ENCODE peak calls at places on chromosomes 11 and 22, in five cellular contexts. V is cardiac fibroblast, N is vagina, L is lower lobe of right lung, Y is K562. R is an unnamed sample.

GRCh38 chr11:132142102-132142501 is 771.7 kb downstream of the NTM start:
- DNase-seq in V (no peak), N (no peak), L (no peak), Y (no peak), R (no peak)

GRCh38 chr11:65911682-65912568 is 6.9 kb downstream of the C11orf68 start:
- DNase-seq in V (peak; percentile 88), N (no peak), L (no peak), Y (peak; percentile 33), R (peak; percentile 77)

GRCh38 chr22:37239336-37240239 is 4.5 kb downstream of the RAC2 start:
- DNase-seq in V (no peak), N (no peak), L (peak; percentile 33), Y (no peak), R (no peak)

GRCh38 chr22:27913162-27913741 is 5.8 kb downstream of the PITPNB start:
- DNase-seq in V (no peak), N (no peak), L (no peak), Y (peak; percentile 12), R (no peak)

GRCh38 chr22:31230155-31230870 is 18.2 kb downstream of the LIMK2 start:
- DNase-seq in V (peak; percentile 67), N (no peak), L (no peak), Y (no peak), R (peak; percentile 78)

GRCh38 chr11:10934293-10934850 is 76.5 kb upstream of the ZBED5 start:
- DNase-seq in V (no peak), N (no peak), L (no peak), Y (peak; percentile 41), R (no peak)

GRCh38 chr11:113721462-113722066 is 15.5 kb upstream of the TMPRSS5 start:
- DNase-seq in V (no peak), N (no peak), L (no peak), Y (no peak), R (no peak)

GRCh38 chr11:85663781-85664560 is 958 bp downstream of the CREBZF start:
- DNase-seq in V (peak; percentile 63), N (no peak), L (peak; percentile 90), Y (peak; percentile 67), R (peak; percentile 92)

GRCh38 chr11:68313574-68314202 is 1.3 kb downstream of the LRP5 start:
- DNase-seq in V (peak; percentile 32), N (no peak), L (no peak), Y (no peak), R (peak; percentile 74)

GRCh38 chr11:2892215-2893020 is 6.8 kb upstream of the CDKN1C start:
- DNase-seq in V (peak; percentile 41), N (no peak), L (peak; percentile 67), Y (peak; percentile 81), R (peak; percentile 86)

GRCh38 chr11:76977791-76978190 is 56.4 kb upstream of the B3GNT6 start:
- DNase-seq in V (no peak), N (no peak), L (no peak), Y (no peak), R (no peak)

GRCh38 chr11:106668147-106668546 is 350.1 kb downstream of the GUCY1A2 start:
- DNase-seq in V (peak; percentile 58), N (no peak), L (no peak), Y (no peak), R (no peak)

GRCh38 chr22:22716136-22716535 is 71.7 kb downstream of the GGTLC2 start:
- DNase-seq in V (no peak), N (no peak), L (no peak), Y (no peak), R (no peak)

GRCh38 chr11:908273-908672 is 2.3 kb downstream of the CHID1 start:
- DNase-seq in V (no peak), N (no peak), L (no peak), Y (peak; percentile 73), R (no peak)

GRCh38 chr11:124174001-124174400 is 9.1 kb upstream of the OR10D3 start:
- DNase-seq in V (peak; percentile 93), N (no peak), L (no peak), Y (peak; percentile 33), R (peak; percentile 23)

GRCh38 chr11:27694992-27695391 is 5.3 kb downstream of the BDNF start:
- DNase-seq in V (peak; percentile 65), N (no peak), L (no peak), Y (no peak), R (peak; percentile 25)

GRCh38 chr11:27693398-27693797 is 6.9 kb downstream of the BDNF start:
- DNase-seq in V (peak; percentile 55), N (no peak), L (no peak), Y (no peak), R (no peak)

GRCh38 chr11:27697679-27698275 is 2.5 kb downstream of the BDNF start:
- DNase-seq in V (peak; percentile 73), N (no peak), L (no peak), Y (no peak), R (no peak)

GRCh38 chr11:27696961-27697360 is 3.3 kb downstream of the BDNF start:
- DNase-seq in V (peak; percentile 39), N (no peak), L (no peak), Y (no peak), R (no peak)

DNA sequence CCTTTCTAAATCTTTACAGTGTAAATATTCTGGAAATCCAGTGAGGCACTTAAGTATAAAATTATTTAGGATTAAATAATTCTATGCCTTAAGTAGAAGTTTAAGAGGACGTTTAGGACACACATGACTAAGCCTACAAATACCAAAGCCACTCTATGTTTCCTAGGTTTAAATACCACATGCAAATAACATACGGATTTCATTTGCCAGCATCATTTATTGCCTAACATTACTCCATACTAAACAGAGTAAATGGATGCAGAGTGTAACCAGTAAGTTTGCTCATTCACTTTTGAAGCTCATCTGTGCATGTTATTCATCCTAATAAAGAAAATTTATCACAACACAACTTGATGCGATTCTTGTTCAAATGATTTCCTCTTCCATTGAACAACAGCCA is 4.1 kb downstream of the BDNF start:
- DNase-seq in V (peak; percentile 45), N (no peak), L (no peak), Y (no peak), R (no peak)
- TF ChIP-seq CTCF in V (no peak), N (no peak), L (no peak), Y (no peak), R (no peak)

GRCh38 chr11:14904745-14905103 is 12.7 kb upstream of the CYP2R1 start:
- DNase-seq in V (peak; percentile 65), N (no peak), L (peak; percentile 90), Y (peak; percentile 10), R (peak; percentile 86)
- TF ChIP-seq CTCF in V (peak; percentile 76), N (peak; percentile 77), L (peak; percentile 91), Y (peak; percentile 4), R (peak; percentile 80)

GRCh38 chr11:73530109-73530508 is 67.8 kb downstream of the FAM168A start:
- DNase-seq in V (no peak), N (no peak), L (no peak), Y (no peak), R (no peak)
- TF ChIP-seq CTCF in V (peak; percentile 41), N (no peak), L (peak; percentile 13), Y (peak; percentile 55), R (no peak)

DNA sequence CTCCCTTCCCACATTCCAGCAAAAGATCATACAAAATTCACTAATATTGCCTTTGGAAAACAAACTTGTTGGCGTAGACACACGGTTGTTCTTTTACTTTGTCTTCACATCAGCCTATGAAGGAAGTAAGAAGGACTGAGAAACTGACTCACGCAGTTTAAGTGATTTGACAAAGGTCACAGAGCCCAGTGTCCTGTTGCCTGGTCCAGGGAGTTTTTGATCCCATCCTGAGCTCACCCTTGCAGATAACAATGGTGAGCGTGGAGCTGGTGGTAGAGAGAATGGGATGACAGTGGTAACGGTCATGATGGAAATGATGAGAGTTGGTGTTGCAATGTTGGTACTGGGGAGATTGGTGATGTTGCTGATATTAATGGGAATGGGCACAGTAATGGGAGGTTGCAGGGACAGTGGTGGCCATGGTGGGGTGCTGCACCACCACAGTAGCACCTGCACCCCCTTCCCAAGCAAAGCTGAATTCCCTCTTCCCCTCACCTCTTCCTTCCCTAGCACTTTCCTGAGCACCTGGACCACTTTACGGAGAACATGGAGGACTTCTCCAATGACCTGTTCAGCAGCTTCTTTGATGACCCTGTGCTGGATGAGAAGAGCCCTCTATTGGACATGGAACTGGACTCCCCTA is 22.1 kb downstream of the CREB3L1 start:
- DNase-seq in V (peak; percentile 65), N (no peak), L (no peak), Y (no peak), R (no peak)
- TF ChIP-seq CTCF in V (no peak), N (no peak), L (no peak), Y (no peak), R (no peak)

DNA sequence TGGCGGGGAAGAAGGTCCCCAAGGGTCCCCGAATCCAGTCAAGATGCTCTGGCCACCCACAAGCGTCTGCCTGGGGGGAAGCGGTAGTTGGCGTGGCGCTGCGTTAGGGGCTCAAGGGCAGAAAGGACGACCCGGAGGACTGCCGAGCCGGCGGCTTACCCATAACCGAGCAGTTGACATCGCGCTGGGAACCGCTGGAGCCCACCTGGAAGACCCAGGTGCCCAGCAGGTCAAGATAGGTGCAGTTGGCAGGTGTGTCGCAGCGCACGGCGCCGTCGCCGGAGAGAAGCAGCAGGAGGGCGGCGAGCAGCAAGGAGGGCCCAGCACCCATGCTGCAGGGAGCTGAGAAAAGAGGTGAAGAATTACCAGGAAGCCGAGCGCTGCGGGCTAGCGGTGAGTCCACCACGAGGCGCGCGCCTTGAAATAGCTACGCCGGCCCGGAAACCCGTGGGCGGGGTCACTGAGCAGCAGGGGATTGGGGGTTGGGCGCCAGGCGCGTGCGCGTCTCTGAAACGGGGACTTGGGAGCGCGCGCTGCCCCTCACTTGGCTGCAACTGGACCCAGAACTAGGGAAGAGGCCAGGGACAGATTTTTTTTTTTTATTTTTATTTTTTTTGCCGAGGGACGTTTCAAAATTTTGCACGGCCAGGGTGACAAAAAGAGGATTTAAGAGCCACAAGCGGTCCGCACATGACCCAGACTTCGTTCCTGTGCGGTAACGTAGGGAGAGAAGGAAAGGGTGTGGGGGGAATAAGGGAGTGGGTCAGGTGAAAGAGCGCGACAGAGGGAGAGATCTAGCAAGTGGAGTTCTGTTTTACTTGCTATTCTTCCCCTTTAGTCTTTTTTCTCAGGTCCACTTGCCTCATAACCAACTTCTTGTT is at the start of gene CTSC:
- DNase-seq in V (peak; percentile 92), N (no peak), L (peak; percentile 99), Y (peak; percentile 91), R (peak; percentile 99)
- TF ChIP-seq CTCF in V (no peak), N (no peak), L (peak; percentile 8), Y (no peak), R (no peak)

DNA sequence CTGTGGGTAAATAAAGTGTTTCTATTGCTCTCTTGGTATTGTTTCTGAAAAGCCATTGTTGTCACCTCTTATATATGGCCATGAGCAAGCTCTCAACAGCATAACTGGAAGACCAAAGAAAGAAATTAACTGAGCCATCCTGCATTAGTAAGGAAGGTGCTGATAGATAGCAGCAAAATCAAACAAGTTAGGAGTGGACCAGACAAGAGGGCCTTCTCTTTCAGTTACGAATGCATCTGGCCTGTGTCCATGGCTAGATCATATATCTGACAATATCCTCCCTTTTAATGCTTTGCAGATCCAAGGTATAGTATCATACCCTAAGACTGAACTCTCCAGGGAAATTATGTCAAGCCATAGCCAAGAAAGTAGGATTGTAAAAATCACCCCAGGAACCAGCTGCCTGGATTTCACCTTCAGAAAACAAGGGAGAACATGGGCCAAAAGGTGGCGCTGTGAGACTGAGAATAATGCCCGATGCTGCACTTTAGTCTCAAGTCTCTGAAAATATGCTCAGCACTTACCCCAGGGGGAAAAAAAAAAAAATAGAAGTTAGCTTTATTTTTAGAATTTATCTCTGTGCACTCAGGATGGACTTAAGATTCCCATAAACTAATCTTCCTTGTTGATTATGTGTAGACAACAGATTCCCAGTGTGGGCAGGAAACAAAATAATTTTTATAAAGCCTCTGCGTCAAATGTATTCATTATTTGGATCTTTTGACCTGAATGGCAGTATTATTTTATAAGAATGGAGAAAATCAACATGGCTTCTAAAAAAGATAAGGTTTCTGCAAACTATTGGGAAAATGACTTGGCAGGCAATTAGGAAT is 415.1 kb downstream of the ETS1 start:
- DNase-seq in V (peak; percentile 95), N (no peak), L (peak; percentile 76), Y (peak; percentile 14), R (peak; percentile 84)
- TF ChIP-seq CTCF in V (peak; percentile 72), N (peak; percentile 84), L (peak; percentile 86), Y (peak; percentile 66), R (peak; percentile 74)

R was measured in NB4.